ENCODE peak calls at places on chromosome 4, in five cellular contexts. F, W, T, L and A are unnamed samples.

GRCh38 chr4:6362896-6363295 is 93.2 kb downstream of the WFS1 start:
- DNase-seq in F (no peak), W (no peak), T (no peak), L (peak; percentile 7), A (no peak)

GRCh38 chr4:79913581-79913980 is 159.4 kb downstream of the ANTXR2 start:
- DNase-seq in F (no peak), W (peak; percentile 11), T (no peak), L (peak; percentile 84), A (no peak)

GRCh38 chr4:24473309-24473721 is 111.0 kb downstream of the DHX15 start:
- DNase-seq in F (no peak), W (no peak), T (no peak), L (peak; percentile 38), A (peak; percentile 60)

GRCh38 chr4:127881565-127881869 is 824 bp downstream of the PLK4 start:
- DNase-seq in F (no peak), W (no peak), T (no peak), L (no peak), A (no peak)

GRCh38 chr4:189001971-189002450 is 862.8 kb downstream of the TRIML1 start:
- DNase-seq in F (no peak), W (no peak), T (no peak), L (no peak), A (no peak)

GRCh38 chr4:141425124-141425523 is 204.4 kb downstream of the ZNF330 start:
- DNase-seq in F (no peak), W (peak; percentile 58), T (no peak), L (peak; percentile 88), A (no peak)

GRCh38 chr4:40897557-40898203 is 147.9 kb downstream of the NSUN7 start:
- DNase-seq in F (peak; percentile 63), W (no peak), T (no peak), L (peak; percentile 34), A (peak; percentile 72)

GRCh38 chr4:2948895-2949781 is 14.1 kb downstream of the NOP14 start:
- DNase-seq in F (no peak), W (no peak), T (no peak), L (no peak), A (no peak)

GRCh38 chr4:174444390-174444789 is 77.9 kb downstream of the HPGD start:
- DNase-seq in F (no peak), W (no peak), T (no peak), L (no peak), A (no peak)

GRCh38 chr4:66655505-66655904 is 889.8 kb downstream of the CENPC start:
- DNase-seq in F (no peak), W (no peak), T (no peak), L (no peak), A (no peak)

GRCh38 chr4:25258980-25259578 is 25.2 kb downstream of the PI4K2B start:
- DNase-seq in F (no peak), W (no peak), T (no peak), L (peak; percentile 38), A (no peak)

GRCh38 chr4:3300198-3300671 is 7.4 kb downstream of the RGS12 start:
- DNase-seq in F (no peak), W (no peak), T (no peak), L (no peak), A (no peak)

GRCh38 chr4:48247142-48247877 is 22.3 kb downstream of the TEC start:
- DNase-seq in F (no peak), W (no peak), T (no peak), L (peak; percentile 54), A (no peak)

GRCh38 chr4:147834480-147834879 is 102.6 kb downstream of the ARHGAP10 start:
- DNase-seq in F (no peak), W (no peak), T (no peak), L (no peak), A (no peak)

GRCh38 chr4:101418466-101418865 is 71.1 kb upstream of the PPP3CA start:
- DNase-seq in F (no peak), W (no peak), T (no peak), L (no peak), A (no peak)

GRCh38 chr4:110634320-110635154 is 11.7 kb upstream of the PITX2 start:
- DNase-seq in F (no peak), W (no peak), T (no peak), L (no peak), A (no peak)

GRCh38 chr4:183857040-183857439 is 48.1 kb upstream of the STOX2 start:
- DNase-seq in F (no peak), W (no peak), T (no peak), L (no peak), A (no peak)

GRCh38 chr4:141702472-141703182 is 66.2 kb downstream of the IL15 start:
- DNase-seq in F (no peak), W (no peak), T (no peak), L (no peak), A (no peak)